ENCODE peak calls at places on chromosome 15, in six cellular contexts. F is C1 segment of cervical spinal cord; K is kidney; N is T-helper 2 cell; W is T-helper 1 cell; E is CD8-positive, alpha-beta T cell. L is an unnamed sample.

GRCh38 chr15:89781055-89781454 is 4.9 kb downstream of the MESP2 start:
- DNase-seq in F (no peak), K (no peak), N (no peak), W (peak; percentile 53), E (no peak), L (no peak)

GRCh38 chr15:95840004-95840403 is 490.5 kb upstream of the NR2F2 start:
- DNase-seq in F (no peak), K (peak; percentile 73), N (no peak), W (no peak), E (no peak), L (no peak)

GRCh38 chr15:75554717-75555116 is 24.4 kb downstream of the PTPN9 start:
- DNase-seq in F (no peak), K (no peak), N (no peak), W (no peak), E (no peak), L (no peak)

GRCh38 chr15:32790352-32790999 is 72.7 kb downstream of the GREM1 start:
- DNase-seq in F (no peak), K (no peak), N (no peak), W (no peak), E (no peak), L (no peak)

GRCh38 chr15:41512078-41512394 is 1.6 kb downstream of the LTK start:
- DNase-seq in F (no peak), K (no peak), N (peak; percentile 41), W (no peak), E (no peak), L (no peak)

GRCh38 chr15:70763950-70764730 is 782 bp upstream of the UACA start:
- DNase-seq in F (no peak), K (no peak), N (no peak), W (no peak), E (no peak), L (no peak)

GRCh38 chr15:96347181-96348111 is 16.9 kb downstream of the NR2F2 start:
- DNase-seq in F (no peak), K (peak; percentile 93), N (no peak), W (no peak), E (no peak), L (no peak)

GRCh38 chr15:97126556-97127233 is 796.2 kb downstream of the NR2F2 start:
- DNase-seq in F (no peak), K (no peak), N (no peak), W (no peak), E (no peak), L (no peak)

GRCh38 chr15:60101416-60101815 is 97.3 kb downstream of the FOXB1 start:
- DNase-seq in F (no peak), K (no peak), N (no peak), W (no peak), E (no peak), L (no peak)

GRCh38 chr15:101115887-101116680 is 135.8 kb downstream of the CHSY1 start:
- DNase-seq in F (peak; percentile 17), K (peak; percentile 89), N (no peak), W (no peak), E (no peak), L (no peak)

GRCh38 chr15:75167588-75168076 is 34.0 kb upstream of the C15orf39 start:
- DNase-seq in F (no peak), K (no peak), N (peak; percentile 17), W (peak; percentile 33), E (no peak), L (no peak)

GRCh38 chr15:79965836-79966630 is 5.0 kb downstream of the BCL2A1 start:
- DNase-seq in F (no peak), K (no peak), N (no peak), W (peak; percentile 39), E (no peak), L (no peak)

GRCh38 chr15:78909791-78910228 is 35.0 kb downstream of the CTSH start:
- DNase-seq in F (no peak), K (no peak), N (peak; percentile 38), W (no peak), E (no peak), L (no peak)

GRCh38 chr15:41935566-41936020 is 36.8 kb downstream of the EHD4 start:
- DNase-seq in F (no peak), K (no peak), N (peak; percentile 73), W (peak; percentile 69), E (no peak), L (no peak)

GRCh38 chr15:96066852-96067490 is 263.5 kb upstream of the NR2F2 start:
- DNase-seq in F (no peak), K (no peak), N (no peak), W (no peak), E (no peak), L (no peak)

GRCh38 chr15:76274821-76275220 is 36.4 kb downstream of the ETFA start:
- DNase-seq in F (no peak), K (no peak), N (no peak), W (no peak), E (no peak), L (no peak)

L was measured in activated gamma-delta T cell treated with Interleukin-2 at 50 U/mL for 16 hours.